ENCODE peak calls at places on chromosomes 3 and 15, in six cellular contexts. C is PC-3, J is HCT116, R is epithelial cell of proximal tubule, S is psoas muscle, P is fibroblast of the aortic adventitia. L is an unnamed sample.

GRCh38 chr3:194540268-194540937 is 53.6 kb upstream of the ATP13A3 start:
- DNase-seq in S (peak), J (no peak), C (no peak), P (peak), R (no peak), L (peak)

GRCh38 chr3:72818092-72818721 is 30.0 kb downstream of the SHQ1 start:
- DNase-seq in R (no peak), P (peak), S (no peak), J (peak), C (peak), L (peak)

GRCh38 chr15:82139823-82140268 is 94.0 kb upstream of the MEX3B start:
- DNase-seq in J (peak), C (peak), S (no peak), P (peak), R (no peak), L (peak)

GRCh38 chr15:53031469-53031868 is 241.3 kb upstream of the ONECUT1 start:
- DNase-seq in R (no peak), C (no peak), S (no peak), P (no peak), J (no peak), L (no peak)

GRCh38 chr3:134809412-134810051 is 14.5 kb downstream of the EPHB1 start:
- DNase-seq in J (no peak), C (no peak), R (no peak), P (peak), S (no peak), L (no peak)

GRCh38 chr3:30428251-30428650 is 178.2 kb upstream of the TGFBR2 start:
- DNase-seq in J (no peak), C (peak), R (peak), S (no peak), P (peak), L (peak)

GRCh38 chr3:82103241-82103640 is 341.8 kb upstream of the GBE1 start:
- DNase-seq in J (no peak), S (no peak), C (no peak), P (no peak), R (no peak), L (no peak)

GRCh38 chr3:52441772-52442332 is 3.1 kb downstream of the SEMA3G start:
- DNase-seq in P (no peak), J (no peak), R (no peak), C (no peak), S (no peak), L (no peak)

GRCh38 chr15:45549831-45550230 is 27.3 kb upstream of the SLC30A4 start:
- DNase-seq in P (peak), J (no peak), C (peak), S (no peak), R (no peak), L (peak)

GRCh38 chr3:182342252-182342651 is 451.1 kb upstream of the ATP11B start:
- DNase-seq in C (no peak), J (no peak), P (no peak), S (no peak), R (no peak), L (no peak)

GRCh38 chr3:82973810-82974209 is 1212.4 kb upstream of the GBE1 start:
- DNase-seq in J (no peak), P (no peak), C (no peak), S (no peak), R (no peak), L (no peak)

GRCh38 chr3:65671004-65671403 is 367.7 kb downstream of the MAGI1 start:
- DNase-seq in R (no peak), S (no peak), P (peak), J (no peak), C (no peak), L (peak)

GRCh38 chr3:16668776-16669545 is 63.7 kb upstream of the DAZL start:
- DNase-seq in J (no peak), S (no peak), P (no peak), R (no peak), C (no peak), L (no peak)

GRCh38 chr15:46853600-46853999 is 863.7 kb upstream of the SEMA6D start:
- DNase-seq in P (no peak), S (no peak), J (no peak), C (no peak), R (no peak), L (no peak)

GRCh38 chr15:70672081-70672480 is 91.3 kb downstream of the UACA start:
- DNase-seq in C (no peak), J (no peak), S (no peak), P (no peak), R (no peak), L (no peak)

GRCh38 chr3:187264946-187265345 is 26.6 kb downstream of the MASP1 start:
- DNase-seq in P (peak), C (no peak), R (no peak), J (no peak), S (no peak), L (peak)

GRCh38 chr3:57556459-57557087 is 499 bp downstream of the PDE12 start:
- DNase-seq in R (no peak), P (no peak), J (no peak), S (peak), C (peak), L (peak)

GRCh38 chr15:81887913-81888312 is 157.9 kb downstream of the MEX3B start:
- DNase-seq in J (no peak), P (peak), C (peak), S (no peak), R (no peak), L (peak)

GRCh38 chr15:48392356-48392755 is 61.1 kb downstream of the DUT start:
- DNase-seq in J (no peak), S (peak), C (no peak), R (no peak), P (peak), L (peak)

GRCh38 chr3:196141052-196141865 is 59.4 kb upstream of the TFRC start:
- DNase-seq in P (no peak), C (no peak), S (no peak), R (no peak), J (no peak), L (no peak)

GRCh38 chr15:52252781-52253180 is 42.8 kb downstream of the MYO5C start:
- DNase-seq in R (peak), P (peak), S (no peak), J (peak), C (peak), L (peak)

GRCh38 chr3:115922681-115923347 is 299.5 kb downstream of the GAP43 start:
- DNase-seq in J (peak), R (no peak), C (peak), S (no peak), P (peak), L (peak)

GRCh38 chr15:60235951-60236710 is 161.7 kb downstream of the ANXA2 start:
- DNase-seq in J (no peak), S (no peak), P (no peak), R (no peak), C (no peak), L (no peak)
- TF ChIP-seq CTCF in J (no peak), S (no peak), P (no peak), R (no peak), C (no peak), L (no peak)

GRCh38 chr3:146882206-146882605 is 277.1 kb upstream of the PLSCR5 start:
- DNase-seq in R (no peak), S (no peak), C (no peak), J (no peak), P (no peak), L (no peak)
- H3K4me3 ChIP-seq in R (no peak), S (no peak), C (no peak), J (no peak), P (no peak), L (no peak)

GRCh38 chr15:49827311-49827710 is 206.5 kb downstream of the DTWD1 start:
- DNase-seq in R (no peak), C (no peak), P (no peak), J (no peak), S (no peak), L (no peak)

GRCh38 chr15:49830411-49830810 is 209.6 kb downstream of the DTWD1 start:
- DNase-seq in P (peak), R (no peak), C (no peak), S (no peak), J (no peak), L (peak)

GRCh38 chr15:49831206-49831965 is 210.5 kb downstream of the DTWD1 start:
- DNase-seq in J (no peak), S (peak), R (peak), P (peak), C (peak), L (peak)

GRCh38 chr15:49826640-49827281 is 205.9 kb downstream of the DTWD1 start:
- DNase-seq in P (no peak), C (no peak), J (no peak), S (no peak), R (no peak), L (no peak)

DNA sequence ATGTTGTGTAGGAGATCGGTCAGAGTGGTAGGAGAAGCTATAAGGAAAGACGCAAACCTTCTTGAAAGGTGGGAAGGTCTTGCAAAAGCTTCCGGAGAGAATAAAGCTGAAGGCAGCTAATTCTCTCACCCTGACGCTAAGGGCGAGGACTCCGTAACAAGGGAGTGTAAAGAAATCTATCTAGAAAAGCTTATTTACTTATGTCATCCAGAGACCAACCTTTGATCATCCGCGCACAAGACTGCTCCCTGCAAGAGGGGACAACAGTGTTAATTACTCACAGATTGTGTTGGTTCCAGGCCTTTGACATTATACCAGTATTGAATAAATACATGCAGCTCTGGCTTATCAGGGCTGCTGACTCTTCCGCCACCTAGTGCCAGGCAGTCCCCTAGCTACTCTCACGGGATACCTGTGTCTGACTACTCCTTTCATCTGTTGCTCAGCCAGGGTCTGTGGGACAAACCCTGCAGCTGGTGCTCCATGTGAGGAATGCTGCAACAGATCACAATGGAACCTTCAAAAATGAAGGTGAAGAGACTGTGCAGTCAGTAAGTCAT is 211.7 kb downstream of the DTWD1 start:
- DNase-seq in S (no peak), R (no peak), J (no peak), C (peak), P (no peak), L (peak)
- TF ChIP-seq CTCF in S (no peak), R (peak), J (peak), C (peak), P (peak), L (peak)

DNA sequence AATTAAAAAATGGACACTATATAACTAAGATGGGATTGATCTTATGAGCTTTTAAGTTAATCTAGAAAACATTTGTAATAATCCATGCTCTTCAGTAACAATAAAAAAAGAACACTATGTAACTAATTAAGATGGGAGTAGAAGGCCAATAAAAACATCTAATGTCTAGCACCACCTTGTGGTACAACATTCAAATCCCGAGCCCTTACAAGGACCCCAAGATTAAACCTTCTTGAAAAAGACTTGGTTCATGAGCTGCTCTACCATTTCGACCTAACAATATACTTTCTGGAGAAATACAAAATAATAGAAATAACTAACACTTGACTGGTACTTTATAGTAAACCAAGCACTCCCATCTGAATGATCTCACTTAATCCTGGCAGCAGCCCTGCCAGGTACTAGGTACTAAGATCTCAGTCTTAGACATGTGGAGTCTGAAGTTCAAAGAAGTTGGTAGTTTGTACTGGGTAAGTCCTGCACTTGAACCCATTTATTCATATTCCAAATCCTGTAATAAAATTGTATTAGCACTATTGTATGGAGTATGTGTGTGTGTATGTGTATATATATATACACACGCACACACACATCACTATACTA is 21.8 kb downstream of the METTL6 start:
- DNase-seq in J (peak), S (no peak), C (peak), P (peak), R (no peak), L (peak)
- H3K4me3 ChIP-seq in J (no peak), S (no peak), C (no peak), P (no peak), R (no peak), L (no peak)

DNA sequence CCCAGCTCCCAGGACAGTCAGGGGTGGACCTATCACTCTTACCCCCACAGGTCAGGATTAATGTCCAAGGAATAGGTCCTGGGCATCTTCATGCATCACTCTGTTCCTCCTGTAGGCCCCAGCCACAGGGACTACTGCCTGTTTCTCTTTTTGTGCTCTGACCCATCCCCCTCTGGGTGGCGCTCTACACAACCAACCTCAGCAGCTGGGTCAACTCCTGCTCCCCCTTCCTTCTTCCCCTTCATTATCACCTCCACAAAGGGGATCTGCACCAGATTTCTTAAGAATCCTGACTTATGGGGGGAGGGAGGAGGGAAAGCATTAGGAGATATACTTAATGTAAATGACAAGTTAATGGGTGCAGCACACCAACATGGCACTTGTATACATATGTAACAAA is 12.2 kb upstream of the TRANK1 start:
- DNase-seq in J (no peak), C (no peak), S (no peak), P (no peak), R (no peak), L (no peak)
- TF ChIP-seq CTCF in J (no peak), C (peak), S (no peak), P (no peak), R (no peak), L (no peak)

GRCh38 chr3:69998759-69999158 is 774 bp upstream of the SAMMSON start:
- DNase-seq in P (no peak), C (no peak), R (no peak), J (no peak), S (no peak), L (no peak)
- H3K4me3 ChIP-seq in P (peak), C (no peak), R (no peak), J (no peak), S (no peak), L (no peak)

GRCh38 chr3:192444791-192445106 is 282.6 kb downstream of the FGF12 start:
- DNase-seq in C (no peak), J (no peak), P (no peak), S (no peak), R (no peak), L (no peak)
- TF ChIP-seq CTCF in C (no peak), J (no peak), P (no peak), S (no peak), R (no peak), L (no peak)

GRCh38 chr3:143203142-143203541 is 83.6 kb downstream of the CHST2 start:
- DNase-seq in C (no peak), S (no peak), J (no peak), R (no peak), P (no peak), L (no peak)
- H3K4me3 ChIP-seq in C (no peak), S (no peak), J (no peak), R (no peak), P (no peak), L (no peak)

GRCh38 chr3:128369881-128370642 is 96.6 kb downstream of the DNAJB8 start:
- DNase-seq in J (no peak), P (no peak), S (no peak), R (no peak), C (no peak), L (no peak)
- TF ChIP-seq CTCF in J (no peak), P (no peak), S (no peak), R (peak), C (peak), L (no peak)

GRCh38 chr3:170421758-170422157 is 3.1 kb downstream of the CLDN11 start:
- DNase-seq in J (no peak), R (no peak), S (no peak), P (no peak), C (no peak), L (no peak)

GRCh38 chr3:170418422-170419300 is at the start of gene CLDN11:
- DNase-seq in R (no peak), J (no peak), P (peak), S (peak), C (peak), L (no peak)

GRCh38 chr3:170421147-170421641 is 2.5 kb downstream of the CLDN11 start:
- DNase-seq in R (no peak), S (peak), C (no peak), P (peak), J (no peak), L (peak)

GRCh38 chr3:170420307-170420821 is 1.7 kb downstream of the CLDN11 start:
- DNase-seq in S (no peak), P (peak), J (no peak), R (no peak), C (no peak), L (peak)

GRCh38 chr3:170419301-170420087 is 826 bp downstream of the CLDN11 start:
- DNase-seq in P (peak), S (peak), R (no peak), C (no peak), J (no peak), L (peak)
- H3K4me3 ChIP-seq in P (peak), S (peak), R (no peak), C (peak), J (no peak), L (peak)

L was measured in fibroblast of pulmonary artery.